ENCODE peak calls at places on chromosomes 7 and 10, in six cellular contexts. One of them, this sample, is unnamed.

GRCh38 chr10:104680467-104681401 is 39.6 kb downstream of the SORCS3 start:
- DNase-seq in HepG2: no peak
- DNase-seq in K562: no peak
- DNase-seq in GM12878: no peak
- DNase-seq in GM12891: no peak
- DNase-seq in GM12892: no peak
- DNase-seq in this sample: peak

GRCh38 chr10:122249991-122250750 is 20.9 kb upstream of the BTBD16 start:
- DNase-seq in HepG2: no peak
- DNase-seq in GM12878: no peak
- DNase-seq in GM12891: no peak
- DNase-seq in GM12892: no peak
- DNase-seq in K562: no peak
- DNase-seq in this sample: no peak

GRCh38 chr7:84368122-84368521 is 173.5 kb upstream of the SEMA3A start:
- DNase-seq in K562: no peak
- DNase-seq in GM12892: no peak
- DNase-seq in HepG2: no peak
- DNase-seq in GM12891: no peak
- DNase-seq in GM12878: no peak
- DNase-seq in this sample: no peak

GRCh38 chr10:97515260-97515978 is 16.7 kb downstream of the UBTD1 start:
- DNase-seq in K562: no peak
- DNase-seq in GM12878: no peak
- DNase-seq in HepG2: peak
- DNase-seq in GM12892: no peak
- DNase-seq in GM12891: no peak
- DNase-seq in this sample: no peak

GRCh38 chr10:3295501-3296005 is 123.0 kb upstream of the PITRM1 start:
- DNase-seq in GM12891: no peak
- DNase-seq in K562: no peak
- DNase-seq in GM12878: no peak
- DNase-seq in GM12892: no peak
- DNase-seq in HepG2: no peak
- DNase-seq in this sample: no peak

GRCh38 chr7:3107228-3107763 is 63.6 kb upstream of the CARD11 start:
- DNase-seq in K562: no peak
- DNase-seq in GM12891: no peak
- DNase-seq in GM12892: no peak
- DNase-seq in GM12878: no peak
- DNase-seq in HepG2: no peak
- DNase-seq in this sample: no peak

GRCh38 chr7:1710936-1711335 is 40.9 kb downstream of the ELFN1 start:
- DNase-seq in HepG2: no peak
- DNase-seq in K562: no peak
- DNase-seq in GM12878: no peak
- DNase-seq in GM12891: no peak
- DNase-seq in GM12892: no peak
- DNase-seq in this sample: peak

GRCh38 chr7:3370068-3370704 is 69.1 kb downstream of the SDK1 start:
- DNase-seq in GM12878: no peak
- DNase-seq in HepG2: no peak
- DNase-seq in GM12891: no peak
- DNase-seq in GM12892: no peak
- DNase-seq in K562: no peak
- DNase-seq in this sample: no peak

GRCh38 chr7:101804642-101805401 is 12.6 kb upstream of the CUX1 start:
- DNase-seq in K562: peak
- DNase-seq in GM12891: no peak
- DNase-seq in HepG2: no peak
- DNase-seq in GM12892: no peak
- DNase-seq in GM12878: no peak
- DNase-seq in this sample: no peak

GRCh38 chr7:43577485-43577951 is 5.4 kb upstream of the STK17A start:
- DNase-seq in HepG2: no peak
- DNase-seq in GM12892: no peak
- DNase-seq in GM12878: no peak
- DNase-seq in K562: peak
- DNase-seq in GM12891: no peak
- DNase-seq in this sample: no peak

GRCh38 chr7:30648744-30649540 is 33.3 kb downstream of the CRHR2 start:
- DNase-seq in K562: no peak
- DNase-seq in HepG2: no peak
- DNase-seq in GM12892: no peak
- DNase-seq in GM12891: no peak
- DNase-seq in GM12878: no peak
- DNase-seq in this sample: no peak

GRCh38 chr10:18651324-18652007 is at the start of gene NSUN6:
- DNase-seq in GM12892: peak
- DNase-seq in GM12878: peak
- DNase-seq in K562: peak
- DNase-seq in HepG2: peak
- DNase-seq in GM12891: peak
- DNase-seq in this sample: peak

GRCh38 chr10:119279441-119279840 is 72.1 kb downstream of the GRK5 start:
- DNase-seq in GM12891: no peak
- DNase-seq in GM12878: no peak
- DNase-seq in HepG2: no peak
- DNase-seq in K562: no peak
- DNase-seq in GM12892: no peak
- DNase-seq in this sample: no peak

GRCh38 chr10:86500846-86501245 is 20.7 kb downstream of the WAPL start:
- DNase-seq in GM12878: no peak
- DNase-seq in GM12892: no peak
- DNase-seq in K562: no peak
- DNase-seq in HepG2: no peak
- DNase-seq in GM12891: no peak
- DNase-seq in this sample: no peak

GRCh38 chr7:131148258-131148657 is 179.4 kb upstream of the MKLN1 start:
- DNase-seq in GM12891: no peak
- DNase-seq in GM12892: no peak
- DNase-seq in GM12878: no peak
- DNase-seq in K562: no peak
- DNase-seq in HepG2: no peak
- DNase-seq in this sample: no peak

DNA sequence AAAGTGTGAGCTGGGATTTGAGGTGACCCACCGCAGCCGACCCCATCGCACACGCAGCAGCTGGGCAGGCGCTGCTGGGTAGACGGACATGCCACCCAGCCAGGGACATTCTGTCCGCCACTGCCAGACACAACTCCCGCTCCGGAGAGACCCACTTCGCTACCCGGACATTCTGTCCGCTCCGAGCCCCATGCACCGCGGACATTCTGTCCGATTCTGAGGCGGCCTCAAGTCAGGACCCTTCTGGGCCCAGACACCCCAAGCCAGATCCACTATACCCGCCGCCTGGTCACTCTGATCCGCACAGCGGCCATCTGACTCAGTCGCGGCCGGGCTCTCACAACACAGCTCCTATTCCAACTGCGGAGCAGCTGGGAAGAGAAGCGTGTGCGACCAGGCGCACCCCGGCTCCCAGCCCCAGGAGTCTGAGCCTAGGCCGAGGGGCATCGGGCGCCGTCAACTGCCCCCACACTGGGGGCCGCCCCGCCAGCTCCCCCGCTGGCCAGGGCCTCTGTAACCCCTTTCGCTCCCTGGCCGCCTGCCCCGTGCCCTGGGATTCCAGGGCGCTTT is 760 bp downstream of the PITX3 start:
- DNase-seq in GM12892: no peak
- DNase-seq in K562: no peak
- DNase-seq in GM12891: no peak
- DNase-seq in HepG2: no peak
- DNase-seq in GM12878: no peak
- DNase-seq in this sample: peak
- TF ChIP-seq TAF1 in GM12892: no peak
- TF ChIP-seq TAF1 in K562: no peak
- TF ChIP-seq TAF1 in GM12891: no peak
- TF ChIP-seq TAF1 in HepG2: no peak
- TF ChIP-seq TAF1 in GM12878: no peak
- TF ChIP-seq TAF1 in this sample: no peak

DNA sequence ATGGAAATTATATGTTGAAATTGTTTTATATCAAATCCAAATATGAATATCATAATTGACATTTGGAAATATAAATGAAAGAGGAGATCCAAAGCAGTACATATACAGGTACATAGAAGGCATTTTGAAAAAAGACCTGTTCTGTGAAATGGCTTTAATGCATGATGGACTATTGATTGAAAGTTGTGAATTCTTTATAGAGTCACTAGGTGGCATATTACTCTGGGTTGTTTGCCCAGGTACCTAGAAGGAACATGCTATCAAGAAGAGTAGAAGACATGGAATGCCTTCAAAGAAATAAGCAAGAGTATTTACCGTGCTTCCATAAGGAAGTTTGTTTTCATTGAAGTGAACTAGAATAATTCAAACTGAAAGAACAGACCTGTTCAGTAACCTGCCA is 160.0 kb upstream of the ANK3 start:
- DNase-seq in GM12878: no peak
- DNase-seq in HepG2: peak
- DNase-seq in K562: no peak
- DNase-seq in GM12891: no peak
- DNase-seq in GM12892: no peak
- DNase-seq in this sample: no peak
- TF ChIP-seq TAF1 in GM12878: no peak
- TF ChIP-seq TAF1 in HepG2: no peak
- TF ChIP-seq TAF1 in K562: no peak
- TF ChIP-seq TAF1 in GM12891: no peak
- TF ChIP-seq TAF1 in GM12892: no peak
- TF ChIP-seq TAF1 in this sample: no peak

GRCh38 chr10:79386637-79387465 is 39.6 kb downstream of the PPIF start:
- DNase-seq in K562: peak
- DNase-seq in GM12891: peak
- DNase-seq in GM12892: peak
- DNase-seq in GM12878: no peak
- DNase-seq in HepG2: no peak
- DNase-seq in this sample: peak

GRCh38 chr10:79385804-79386531 is 38.7 kb downstream of the PPIF start:
- DNase-seq in GM12892: no peak
- DNase-seq in K562: peak
- DNase-seq in GM12891: no peak
- DNase-seq in GM12878: no peak
- DNase-seq in HepG2: no peak
- DNase-seq in this sample: peak

GRCh38 chr10:79385392-79385795 is 38.1 kb downstream of the PPIF start:
- DNase-seq in GM12878: no peak
- DNase-seq in GM12891: no peak
- DNase-seq in GM12892: no peak
- DNase-seq in HepG2: no peak
- DNase-seq in K562: peak
- DNase-seq in this sample: peak

GRCh38 chr10:79383974-79384606 is 36.8 kb downstream of the PPIF start:
- DNase-seq in HepG2: no peak
- DNase-seq in GM12891: no peak
- DNase-seq in K562: peak
- DNase-seq in GM12878: no peak
- DNase-seq in GM12892: no peak
- DNase-seq in this sample: peak

GRCh38 chr10:79384773-79385391 is 37.6 kb downstream of the PPIF start:
- DNase-seq in GM12892: no peak
- DNase-seq in GM12891: no peak
- DNase-seq in K562: peak
- DNase-seq in HepG2: no peak
- DNase-seq in GM12878: no peak
- DNase-seq in this sample: peak
- TF ChIP-seq TAF1 in GM12892: no peak
- TF ChIP-seq TAF1 in GM12891: no peak
- TF ChIP-seq TAF1 in K562: no peak
- TF ChIP-seq TAF1 in HepG2: no peak
- TF ChIP-seq TAF1 in GM12878: no peak
- TF ChIP-seq TAF1 in this sample: no peak

GRCh38 chr7:128251337-128251736 is 10.3 kb downstream of the LEP start:
- DNase-seq in K562: no peak
- DNase-seq in GM12892: no peak
- DNase-seq in HepG2: no peak
- DNase-seq in GM12878: no peak
- DNase-seq in GM12891: no peak
- DNase-seq in this sample: no peak
- TF ChIP-seq TAF1 in K562: no peak
- TF ChIP-seq TAF1 in GM12892: no peak
- TF ChIP-seq TAF1 in HepG2: no peak
- TF ChIP-seq TAF1 in GM12878: no peak
- TF ChIP-seq TAF1 in GM12891: no peak
- TF ChIP-seq TAF1 in this sample: no peak